ENCODE peak calls at places on chromosomes 12 and 14, in six cellular contexts. One of them, this sample, is unnamed.

GRCh38 chr12:54259194-54260011 is 20.5 kb downstream of the CBX5 start:
- DNase-seq in progenitor cell of endocrine pancreas: peak; percentile 65
- DNase-seq in left lung: peak; percentile 85
- DNase-seq in GM13976: peak; percentile 84
- DNase-seq in foreskin fibroblast: peak; percentile 80
- DNase-seq in HCT116: peak; percentile 72
- DNase-seq in this sample: peak; percentile 78

GRCh38 chr12:122527478-122527944 is 462 bp downstream of the KNTC1 start:
- DNase-seq in foreskin fibroblast: no peak
- DNase-seq in HCT116: no peak
- DNase-seq in GM13976: no peak
- DNase-seq in left lung: no peak
- DNase-seq in progenitor cell of endocrine pancreas: no peak
- DNase-seq in this sample: no peak

GRCh38 chr12:133080051-133080618 is 588 bp upstream of the ZNF140 start:
- DNase-seq in HCT116: no peak
- DNase-seq in progenitor cell of endocrine pancreas: peak; percentile 92
- DNase-seq in foreskin fibroblast: peak; percentile 100
- DNase-seq in GM13976: peak; percentile 85
- DNase-seq in left lung: peak; percentile 96
- DNase-seq in this sample: peak; percentile 82

GRCh38 chr14:81062816-81063215 is 107.4 kb downstream of the TSHR start:
- DNase-seq in progenitor cell of endocrine pancreas: no peak
- DNase-seq in left lung: no peak
- DNase-seq in HCT116: peak; percentile 21
- DNase-seq in foreskin fibroblast: no peak
- DNase-seq in GM13976: no peak
- DNase-seq in this sample: no peak

GRCh38 chr12:107736914-107737313 is 24.0 kb downstream of the PRDM4 start:
- DNase-seq in HCT116: no peak
- DNase-seq in foreskin fibroblast: no peak
- DNase-seq in left lung: no peak
- DNase-seq in GM13976: peak; percentile 66
- DNase-seq in progenitor cell of endocrine pancreas: no peak
- DNase-seq in this sample: peak; percentile 70

GRCh38 chr12:20557076-20557475 is 138.1 kb upstream of the SLCO1C1 start:
- DNase-seq in progenitor cell of endocrine pancreas: no peak
- DNase-seq in HCT116: no peak
- DNase-seq in left lung: no peak
- DNase-seq in GM13976: no peak
- DNase-seq in foreskin fibroblast: no peak
- DNase-seq in this sample: no peak

GRCh38 chr12:13210022-13210539 is 13.6 kb downstream of the EMP1 start:
- DNase-seq in foreskin fibroblast: no peak
- DNase-seq in HCT116: no peak
- DNase-seq in GM13976: no peak
- DNase-seq in progenitor cell of endocrine pancreas: no peak
- DNase-seq in left lung: no peak
- DNase-seq in this sample: no peak

GRCh38 chr14:63475761-63476160 is 67.4 kb downstream of the PPP2R5E start:
- DNase-seq in foreskin fibroblast: no peak
- DNase-seq in GM13976: no peak
- DNase-seq in left lung: no peak
- DNase-seq in HCT116: no peak
- DNase-seq in progenitor cell of endocrine pancreas: no peak
- DNase-seq in this sample: no peak

GRCh38 chr12:12718853-12719252 is 1.7 kb downstream of the CDKN1B start:
- DNase-seq in progenitor cell of endocrine pancreas: no peak
- DNase-seq in left lung: no peak
- DNase-seq in foreskin fibroblast: no peak
- DNase-seq in HCT116: no peak
- DNase-seq in GM13976: no peak
- DNase-seq in this sample: peak; percentile 31

GRCh38 chr14:91510171-91511013 is at the start of gene PPP4R3A:
- DNase-seq in foreskin fibroblast: peak; percentile 98
- DNase-seq in progenitor cell of endocrine pancreas: peak; percentile 86
- DNase-seq in HCT116: peak; percentile 90
- DNase-seq in GM13976: peak; percentile 98
- DNase-seq in left lung: peak; percentile 98
- DNase-seq in this sample: peak; percentile 98

GRCh38 chr14:68104518-68104917 is 284.9 kb downstream of the RAD51B start:
- DNase-seq in left lung: no peak
- DNase-seq in progenitor cell of endocrine pancreas: no peak
- DNase-seq in foreskin fibroblast: peak; percentile 63
- DNase-seq in HCT116: no peak
- DNase-seq in GM13976: no peak
- DNase-seq in this sample: no peak

GRCh38 chr14:57071639-57072038 is 197.1 kb downstream of the EXOC5 start:
- DNase-seq in HCT116: no peak
- DNase-seq in progenitor cell of endocrine pancreas: no peak
- DNase-seq in left lung: no peak
- DNase-seq in foreskin fibroblast: no peak
- DNase-seq in GM13976: no peak
- DNase-seq in this sample: no peak

GRCh38 chr12:115223322-115223721 is 539.3 kb upstream of the TBX3 start:
- DNase-seq in GM13976: no peak
- DNase-seq in HCT116: no peak
- DNase-seq in progenitor cell of endocrine pancreas: no peak
- DNase-seq in foreskin fibroblast: peak; percentile 64
- DNase-seq in left lung: no peak
- DNase-seq in this sample: no peak

GRCh38 chr12:27359578-27360340 is 27.1 kb downstream of the BMAL2 start:
- DNase-seq in GM13976: no peak
- DNase-seq in progenitor cell of endocrine pancreas: no peak
- DNase-seq in HCT116: no peak
- DNase-seq in left lung: no peak
- DNase-seq in foreskin fibroblast: no peak
- DNase-seq in this sample: no peak

GRCh38 chr12:100372846-100373245 is 16.0 kb downstream of the SLC17A8 start:
- DNase-seq in progenitor cell of endocrine pancreas: no peak
- DNase-seq in foreskin fibroblast: no peak
- DNase-seq in left lung: no peak
- DNase-seq in HCT116: no peak
- DNase-seq in GM13976: no peak
- DNase-seq in this sample: no peak

GRCh38 chr12:93154753-93155475 is 222.8 kb upstream of the NUDT4 start:
- DNase-seq in left lung: no peak
- DNase-seq in GM13976: no peak
- DNase-seq in foreskin fibroblast: no peak
- DNase-seq in progenitor cell of endocrine pancreas: no peak
- DNase-seq in HCT116: no peak
- DNase-seq in this sample: no peak

GRCh38 chr12:21542412-21542811 is 16.3 kb downstream of the SPX start:
- DNase-seq in foreskin fibroblast: no peak
- DNase-seq in progenitor cell of endocrine pancreas: no peak
- DNase-seq in GM13976: no peak
- DNase-seq in HCT116: no peak
- DNase-seq in left lung: no peak
- DNase-seq in this sample: no peak

GRCh38 chr12:57521475-57522018 is 1.1 kb upstream of the MBD6 start:
- DNase-seq in GM13976: no peak
- DNase-seq in foreskin fibroblast: peak; percentile 38
- DNase-seq in HCT116: no peak
- DNase-seq in progenitor cell of endocrine pancreas: no peak
- DNase-seq in left lung: peak; percentile 81
- DNase-seq in this sample: no peak

GRCh38 chr12:42382013-42382696 is 56.2 kb downstream of the PPHLN1 start:
- DNase-seq in foreskin fibroblast: peak; percentile 9
- DNase-seq in HCT116: no peak
- DNase-seq in GM13976: no peak
- DNase-seq in left lung: no peak
- DNase-seq in progenitor cell of endocrine pancreas: no peak
- DNase-seq in this sample: no peak

GRCh38 chr14:51453869-51454268 is 197.8 kb upstream of the FRMD6 start:
- DNase-seq in foreskin fibroblast: no peak
- DNase-seq in HCT116: no peak
- DNase-seq in left lung: no peak
- DNase-seq in progenitor cell of endocrine pancreas: no peak
- DNase-seq in GM13976: no peak
- DNase-seq in this sample: no peak

GRCh38 chr14:37278673-37279538 is 81.2 kb downstream of the MIPOL1 start:
- DNase-seq in foreskin fibroblast: no peak
- DNase-seq in HCT116: no peak
- DNase-seq in progenitor cell of endocrine pancreas: no peak
- DNase-seq in GM13976: no peak
- DNase-seq in left lung: no peak
- DNase-seq in this sample: no peak

GRCh38 chr14:74915426-74915825 is 7.6 kb downstream of the RPS6KL1 start:
- DNase-seq in GM13976: no peak
- DNase-seq in progenitor cell of endocrine pancreas: no peak
- DNase-seq in foreskin fibroblast: no peak
- DNase-seq in HCT116: no peak
- DNase-seq in left lung: no peak
- DNase-seq in this sample: no peak

GRCh38 chr12:45273717-45274271 is 57.9 kb downstream of the ANO6 start:
- DNase-seq in left lung: no peak
- DNase-seq in HCT116: peak; percentile 90
- DNase-seq in GM13976: no peak
- DNase-seq in progenitor cell of endocrine pancreas: no peak
- DNase-seq in foreskin fibroblast: peak; percentile 92
- DNase-seq in this sample: no peak
- TF ChIP-seq CTCF in left lung: no peak
- TF ChIP-seq CTCF in HCT116: no peak
- TF ChIP-seq CTCF in GM13976: no peak
- TF ChIP-seq CTCF in progenitor cell of endocrine pancreas: no peak
- TF ChIP-seq CTCF in foreskin fibroblast: no peak
- TF ChIP-seq CTCF in this sample: no peak

DNA sequence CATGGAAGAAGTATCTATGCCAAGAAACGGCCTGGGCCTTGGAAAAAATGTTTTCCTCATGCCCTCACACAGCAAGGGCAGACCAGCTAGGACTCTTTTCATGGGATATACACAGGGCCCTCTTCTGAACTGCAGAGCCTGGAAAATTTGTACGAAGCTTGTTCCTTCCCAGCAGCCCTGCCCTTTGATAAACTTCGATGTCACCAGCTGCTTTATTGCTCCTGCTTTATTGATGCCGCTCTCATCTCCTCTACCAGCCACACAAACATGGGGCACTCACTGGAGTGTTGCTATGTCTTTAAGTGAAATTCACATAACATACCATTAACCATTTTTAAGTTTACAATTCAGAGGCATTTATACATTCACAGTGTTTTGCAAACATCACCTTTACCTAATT is 197.9 kb downstream of the KTN1 start:
- DNase-seq in progenitor cell of endocrine pancreas: no peak
- DNase-seq in foreskin fibroblast: no peak
- DNase-seq in HCT116: no peak
- DNase-seq in left lung: no peak
- DNase-seq in GM13976: no peak
- DNase-seq in this sample: no peak
- TF ChIP-seq CTCF in progenitor cell of endocrine pancreas: no peak
- TF ChIP-seq CTCF in foreskin fibroblast: no peak
- TF ChIP-seq CTCF in HCT116: no peak
- TF ChIP-seq CTCF in left lung: no peak
- TF ChIP-seq CTCF in GM13976: no peak
- TF ChIP-seq CTCF in this sample: no peak

DNA sequence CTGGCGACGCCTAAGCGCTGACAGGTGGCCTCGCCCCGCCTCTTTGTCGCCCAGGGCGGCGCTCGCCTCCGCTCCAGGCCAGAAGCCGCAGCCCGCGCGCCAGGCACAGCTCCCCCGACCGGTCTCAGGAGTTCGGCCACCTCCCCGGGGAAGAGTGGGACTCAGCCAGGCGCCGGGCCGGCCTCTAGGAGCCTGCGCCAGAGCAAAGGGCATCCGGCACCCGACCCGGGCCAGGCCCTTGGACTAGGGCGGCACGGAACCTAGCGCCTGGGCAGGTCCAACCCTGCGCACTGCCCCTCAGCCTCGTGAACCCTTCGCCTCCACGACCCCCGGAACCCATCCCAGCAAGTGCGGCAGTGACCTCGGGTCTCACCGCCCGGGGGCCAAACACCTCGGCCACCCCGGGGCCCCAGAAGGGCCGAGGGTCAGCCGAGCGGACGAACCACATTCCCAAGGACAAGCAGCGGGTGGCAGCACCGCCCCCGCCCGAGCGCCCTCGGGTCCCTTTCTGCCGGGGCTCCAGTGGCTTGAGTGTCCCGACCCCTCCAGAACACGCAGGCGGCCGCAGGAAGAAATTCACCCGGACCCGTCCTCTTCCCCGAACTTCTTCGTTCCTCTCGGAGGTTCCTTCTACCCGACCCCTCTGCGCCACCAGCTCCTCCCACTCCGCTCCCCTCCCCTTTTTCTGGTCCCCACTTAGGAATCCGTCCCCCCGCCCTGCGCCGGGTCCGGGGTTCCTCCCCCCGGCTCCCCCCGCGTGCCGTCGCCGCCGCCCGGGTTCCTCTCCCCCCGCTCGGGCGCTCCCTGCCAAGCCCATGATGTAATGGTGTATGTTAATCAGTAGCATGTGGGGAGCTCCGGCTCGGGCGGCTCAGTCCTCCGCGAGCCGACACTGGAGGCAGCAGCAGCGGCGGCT is 1.4 kb upstream of the SAMD4A start:
- DNase-seq in progenitor cell of endocrine pancreas: peak; percentile 81
- DNase-seq in left lung: peak; percentile 94
- DNase-seq in HCT116: peak; percentile 79
- DNase-seq in GM13976: peak; percentile 87
- DNase-seq in foreskin fibroblast: peak; percentile 92
- DNase-seq in this sample: peak; percentile 91
- TF ChIP-seq CTCF in progenitor cell of endocrine pancreas: peak; percentile 25
- TF ChIP-seq CTCF in left lung: no peak
- TF ChIP-seq CTCF in HCT116: no peak
- TF ChIP-seq CTCF in GM13976: no peak
- TF ChIP-seq CTCF in foreskin fibroblast: no peak
- TF ChIP-seq CTCF in this sample: peak; percentile 26

GRCh38 chr12:43550831-43551270 is 1.2 kb downstream of the ADAMTS20 start:
- DNase-seq in GM13976: no peak
- DNase-seq in progenitor cell of endocrine pancreas: no peak
- DNase-seq in HCT116: no peak
- DNase-seq in left lung: no peak
- DNase-seq in foreskin fibroblast: no peak
- DNase-seq in this sample: no peak

GRCh38 chr12:43556057-43556456 is 4.1 kb upstream of the ADAMTS20 start:
- DNase-seq in GM13976: no peak
- DNase-seq in foreskin fibroblast: no peak
- DNase-seq in progenitor cell of endocrine pancreas: no peak
- DNase-seq in left lung: no peak
- DNase-seq in HCT116: no peak
- DNase-seq in this sample: no peak

GRCh38 chr12:43551271-43551970 is 582 bp downstream of the ADAMTS20 start:
- DNase-seq in foreskin fibroblast: no peak
- DNase-seq in progenitor cell of endocrine pancreas: peak; percentile 18
- DNase-seq in HCT116: no peak
- DNase-seq in GM13976: peak; percentile 26
- DNase-seq in left lung: peak; percentile 76
- DNase-seq in this sample: no peak

DNA sequence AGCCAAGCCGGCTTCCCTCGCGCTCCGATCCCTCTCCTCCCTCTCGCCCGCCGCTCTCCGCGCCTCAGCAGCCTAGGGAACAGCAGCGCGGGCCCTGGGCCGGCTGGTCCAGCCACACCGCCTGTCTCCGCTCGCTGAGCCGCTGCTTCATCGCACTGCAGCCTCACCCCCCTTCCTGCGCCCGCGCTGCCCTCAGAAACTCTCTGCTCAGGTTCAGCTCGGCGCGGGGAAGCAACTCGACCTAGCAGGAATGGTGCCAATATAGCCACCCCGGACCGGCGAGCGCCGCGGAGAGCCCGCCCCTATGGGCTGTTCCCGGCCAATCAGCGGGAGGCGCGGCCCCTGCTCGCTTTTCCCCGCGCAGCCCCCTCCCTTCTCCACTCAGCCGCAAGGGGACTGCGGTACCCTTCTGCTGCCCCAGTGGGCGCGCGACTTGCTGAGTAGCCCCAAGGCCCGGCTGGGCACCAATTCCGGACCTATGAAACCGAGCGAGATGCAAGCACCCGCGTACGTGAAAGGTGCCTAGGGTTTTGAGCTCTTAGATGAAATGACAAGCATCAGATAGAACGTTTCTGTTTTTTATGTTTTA is at the start of gene ADAMTS20:
- DNase-seq in foreskin fibroblast: no peak
- DNase-seq in GM13976: peak; percentile 24
- DNase-seq in progenitor cell of endocrine pancreas: peak; percentile 73
- DNase-seq in HCT116: no peak
- DNase-seq in left lung: peak; percentile 57
- DNase-seq in this sample: no peak
- TF ChIP-seq CTCF in foreskin fibroblast: no peak
- TF ChIP-seq CTCF in GM13976: no peak
- TF ChIP-seq CTCF in progenitor cell of endocrine pancreas: peak; percentile 62
- TF ChIP-seq CTCF in HCT116: no peak
- TF ChIP-seq CTCF in left lung: no peak
- TF ChIP-seq CTCF in this sample: no peak

This sample was measured in GM13977.